ENCODE peak calls at places on chromosome 20, in four cellular contexts. E is mesothelial cell of epicardium, U is fibroblast of lung, A is fibroblast of villous mesenchyme. Y is an unnamed sample.

GRCh38 chr20:46749164-46749563 is 39.7 kb downstream of the SLC2A10 start:
- DNase-seq in E (no peak), U (no peak), A (no peak), Y (no peak)

GRCh38 chr20:45798935-45799642 is 7.3 kb downstream of the DNTTIP1 start:
- DNase-seq in E (no peak), U (peak), A (peak), Y (no peak)

GRCh38 chr20:31842471-31843157 is 2.8 kb downstream of the FOXS1 start:
- DNase-seq in E (peak), U (peak), A (peak), Y (no peak)

GRCh38 chr20:48739395-48740268 is 88.2 kb downstream of the PREX1 start:
- DNase-seq in E (no peak), U (no peak), A (no peak), Y (no peak)

GRCh38 chr20:19321176-19321575 is 108.7 kb downstream of the SLC24A3 start:
- DNase-seq in E (no peak), U (no peak), A (no peak), Y (no peak)

GRCh38 chr20:47493175-47493953 is 8.3 kb upstream of the NCOA3 start:
- DNase-seq in E (peak), U (peak), A (peak), Y (no peak)

GRCh38 chr20:2507464-2507863 is 1.3 kb downstream of the ZNF343 start:
- DNase-seq in E (no peak), U (peak), A (peak), Y (no peak)

GRCh38 chr20:1083431-1084080 is 34.8 kb upstream of the PSMF1 start:
- DNase-seq in E (no peak), U (peak), A (no peak), Y (no peak)

GRCh38 chr20:17859002-17859615 is 109.5 kb downstream of the SNX5 start:
- DNase-seq in E (no peak), U (no peak), A (no peak), Y (no peak)

GRCh38 chr20:31691646-31692275 is 30.9 kb downstream of the BCL2L1 start:
- DNase-seq in E (no peak), U (no peak), A (peak), Y (no peak)

GRCh38 chr20:46548688-46549087 is 1.8 kb downstream of the OCSTAMP start:
- DNase-seq in E (no peak), U (no peak), A (no peak), Y (no peak)

GRCh38 chr20:58682656-58683055 is 9.9 kb upstream of the NPEPL1 start:
- DNase-seq in E (no peak), U (no peak), A (peak), Y (no peak)

GRCh38 chr20:43320536-43320935 is 130.8 kb upstream of the PTPRT start:
- DNase-seq in E (no peak), U (no peak), A (no peak), Y (no peak)

GRCh38 chr20:63466250-63466825 is 6.1 kb downstream of the KCNQ2 start:
- DNase-seq in E (no peak), U (no peak), A (no peak), Y (no peak)

GRCh38 chr20:45945678-45946148 is 11.2 kb downstream of the PCIF1 start:
- DNase-seq in E (no peak), U (no peak), A (peak), Y (no peak)

GRCh38 chr20:31785089-31785488 is 34.1 kb upstream of the MYLK2 start:
- DNase-seq in E (no peak), U (no peak), A (no peak), Y (no peak)

GRCh38 chr20:46690219-46691111 is 1.2 kb upstream of the TP53RK start:
- DNase-seq in E (no peak), U (no peak), A (no peak), Y (no peak)

GRCh38 chr20:47989957-47990356 is 204.7 kb upstream of the SULF2 start:
- DNase-seq in E (no peak), U (no peak), A (no peak), Y (no peak)

GRCh38 chr20:37669062-37669772 is 24.6 kb upstream of the CTNNBL1 start:
- DNase-seq in E (no peak), U (no peak), A (peak), Y (no peak)

GRCh38 chr20:32560989-32561830 is 23.9 kb downstream of the NOL4L start:
- DNase-seq in E (no peak), U (no peak), A (no peak), Y (no peak)

GRCh38 chr20:35503841-35504460 is 25.5 kb downstream of the C20orf173 start:
- DNase-seq in E (no peak), U (peak), A (no peak), Y (no peak)

GRCh38 chr20:23397961-23398360 is 23.3 kb downstream of the NAPB start:
- DNase-seq in E (no peak), U (peak), A (peak), Y (no peak)

GRCh38 chr20:63542696-63543095 is 4.9 kb downstream of the SRMS start:
- DNase-seq in E (no peak), U (no peak), A (no peak), Y (no peak)

GRCh38 chr20:21767739-21768223 is 62.3 kb downstream of the PAX1 start:
- DNase-seq in E (peak), U (no peak), A (no peak), Y (no peak)

GRCh38 chr20:7974785-7975435 is 34.7 kb upstream of the HAO1 start:
- DNase-seq in E (no peak), U (no peak), A (no peak), Y (no peak)

GRCh38 chr20:46953596-46953995 is 59.0 kb downstream of the EYA2 start:
- DNase-seq in E (no peak), U (no peak), A (no peak), Y (no peak)

GRCh38 chr20:25067102-25067987 is 9.4 kb upstream of the ACSS1 start:
- DNase-seq in E (no peak), U (no peak), A (no peak), Y (no peak)

GRCh38 chr20:5654557-5654956 is 95.6 kb upstream of the SHLD1 start:
- DNase-seq in E (no peak), U (peak), A (peak), Y (no peak)

GRCh38 chr20:64084209-64085152 is at the start of gene LKAAEAR1:
- DNase-seq in E (no peak), U (no peak), A (no peak), Y (no peak)

GRCh38 chr20:36506253-36506652 is 35.1 kb upstream of the MYL9 start:
- DNase-seq in E (no peak), U (peak), A (no peak), Y (no peak)

GRCh38 chr20:1296117-1296610 is 30.1 kb downstream of the SNPH start:
- DNase-seq in E (no peak), U (no peak), A (no peak), Y (no peak)

GRCh38 chr20:44802702-44803101 is 7.6 kb downstream of the RIMS4 start:
- DNase-seq in E (no peak), U (no peak), A (no peak), Y (no peak)

GRCh38 chr20:46705378-46705729 is 4.1 kb upstream of the SLC2A10 start:
- DNase-seq in E (no peak), U (peak), A (peak), Y (no peak)

GRCh38 chr20:796916-797315 is 28.6 kb upstream of the SLC52A3 start:
- DNase-seq in E (no peak), U (no peak), A (no peak), Y (peak)

GRCh38 chr20:21234816-21235215 is 68.3 kb upstream of the XRN2 start:
- DNase-seq in E (no peak), U (no peak), A (no peak), Y (no peak)

GRCh38 chr20:63705232-63706026 is 2.3 kb downstream of the ARFRP1 start:
- DNase-seq in E (no peak), U (no peak), A (no peak), Y (no peak)

GRCh38 chr20:51493346-51493791 is 49.1 kb downstream of the NFATC2 start:
- DNase-seq in E (no peak), U (no peak), A (no peak), Y (no peak)

GRCh38 chr20:34964486-34964885 is 8.8 kb downstream of the MYH7B start:
- DNase-seq in E (no peak), U (no peak), A (no peak), Y (no peak)

DNA sequence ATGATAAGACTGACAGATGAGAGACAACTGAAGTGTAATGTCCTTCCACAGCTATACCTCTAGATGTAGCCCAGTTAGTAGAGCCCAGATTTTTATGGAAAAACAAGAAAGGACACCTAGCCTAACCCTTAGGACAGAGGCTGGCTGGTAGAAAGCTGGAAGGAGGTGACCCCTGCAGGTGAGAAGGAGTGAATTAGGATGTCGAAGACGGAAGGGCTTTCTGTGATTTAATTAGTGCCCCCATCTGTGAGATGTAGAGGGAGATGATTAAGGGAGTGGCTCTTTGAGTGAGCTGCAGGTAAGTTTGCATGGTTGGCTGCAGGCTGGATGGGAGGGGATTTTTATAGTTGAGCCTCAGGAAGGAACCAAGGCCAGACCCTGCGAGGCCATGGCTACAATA is 82.8 kb downstream of the GFRA4 start:
- DNase-seq in E (no peak), U (no peak), A (no peak), Y (no peak)
- TF ChIP-seq CTCF in E (no peak), U (no peak), A (no peak), Y (no peak)

GRCh38 chr20:38935967-38936407 is 9.8 kb downstream of the FAM83D start:
- DNase-seq in E (no peak), U (no peak), A (no peak), Y (no peak)

GRCh38 chr20:38937000-38937399 is 10.8 kb downstream of the FAM83D start:
- DNase-seq in E (no peak), U (no peak), A (no peak), Y (no peak)

GRCh38 chr20:38932457-38933120 is 6.4 kb downstream of the FAM83D start:
- DNase-seq in E (no peak), U (peak), A (peak), Y (no peak)

GRCh38 chr20:38934530-38934929 is 8.3 kb downstream of the FAM83D start:
- DNase-seq in E (no peak), U (no peak), A (no peak), Y (no peak)

DNA sequence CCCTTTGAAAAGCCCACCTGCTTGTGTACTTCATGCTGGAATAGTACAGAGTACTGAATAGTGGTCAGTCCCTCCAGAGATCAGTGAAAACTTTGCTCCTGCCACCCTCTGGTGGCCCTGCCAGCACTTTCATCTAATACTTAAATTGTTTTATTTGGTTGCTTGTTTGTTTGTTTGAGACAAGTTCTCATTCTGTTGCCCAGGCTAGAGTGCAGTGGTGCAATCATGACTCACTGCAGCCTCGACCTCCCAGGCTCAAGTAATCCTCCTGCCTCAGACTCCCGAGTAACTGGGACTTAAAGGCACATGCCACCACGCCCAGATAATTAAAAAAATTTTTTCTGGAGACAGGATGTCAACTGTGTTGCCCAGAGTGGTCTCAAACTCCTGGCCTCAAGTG is 9.1 kb downstream of the FAM83D start:
- DNase-seq in E (no peak), U (peak), A (peak), Y (no peak)
- TF ChIP-seq CTCF in E (no peak), U (peak), A (peak), Y (peak)

GRCh38 chr20:61953789-61954125 is 111.9 kb downstream of the TAF4 start:
- DNase-seq in E (peak), U (no peak), A (no peak), Y (no peak)
- TF ChIP-seq CTCF in E (no peak), U (no peak), A (no peak), Y (no peak)

GRCh38 chr20:16821211-16822089 is 73.3 kb downstream of the OTOR start:
- DNase-seq in E (no peak), U (peak), A (peak), Y (no peak)

GRCh38 chr20:16819483-16819882 is 71.3 kb downstream of the OTOR start:
- DNase-seq in E (no peak), U (no peak), A (no peak), Y (no peak)

GRCh38 chr20:16810216-16810615 is 62.1 kb downstream of the OTOR start:
- DNase-seq in E (no peak), U (no peak), A (no peak), Y (no peak)

DNA sequence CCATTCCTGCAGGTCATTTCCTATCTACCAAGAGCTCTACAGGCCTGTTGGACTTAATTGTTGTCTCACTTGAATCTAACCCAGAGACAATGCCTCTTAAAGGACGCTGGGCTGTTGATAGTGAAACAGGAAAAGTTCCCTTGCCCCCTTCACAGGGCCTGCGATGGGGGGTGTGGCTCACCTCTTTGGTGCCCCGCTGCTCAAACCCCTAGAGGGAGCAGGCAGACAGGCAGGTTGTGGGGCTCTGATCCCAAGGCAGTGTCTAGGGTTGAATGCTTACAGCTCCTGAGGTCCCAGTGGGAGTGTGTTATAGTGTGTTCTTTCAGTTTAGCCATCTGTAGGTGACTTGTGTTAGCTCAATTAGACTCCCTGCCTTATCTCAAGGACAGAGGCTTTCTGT is 68.0 kb downstream of the OTOR start:
- DNase-seq in E (no peak), U (no peak), A (no peak), Y (no peak)
- TF ChIP-seq CTCF in E (no peak), U (no peak), A (no peak), Y (no peak)